ENCODE peak calls at places on chromosomes 7 and 10, in five cellular contexts. One of them, this sample, is unnamed.

GRCh38 chr7:3558410-3558809 is 257.4 kb downstream of the SDK1 start:
- DNase-seq in posterior cingulate gyrus: no peak
- DNase-seq in GM04504: no peak
- DNase-seq in left cardiac atrium: no peak
- DNase-seq in T-helper 9 cell: no peak
- DNase-seq in this sample: no peak

GRCh38 chr10:87826653-87827052 is 8.6 kb upstream of the ATAD1 start:
- DNase-seq in T-helper 9 cell: no peak
- DNase-seq in posterior cingulate gyrus: no peak
- DNase-seq in left cardiac atrium: no peak
- DNase-seq in GM04504: no peak
- DNase-seq in this sample: no peak

GRCh38 chr10:124231188-124232135 is 138.1 kb upstream of the CHST15 start:
- DNase-seq in left cardiac atrium: no peak
- DNase-seq in T-helper 9 cell: peak
- DNase-seq in GM04504: no peak
- DNase-seq in posterior cingulate gyrus: no peak
- DNase-seq in this sample: no peak

GRCh38 chr7:54560726-54561125 is 18.6 kb downstream of the VSTM2A start:
- DNase-seq in left cardiac atrium: no peak
- DNase-seq in T-helper 9 cell: no peak
- DNase-seq in posterior cingulate gyrus: no peak
- DNase-seq in GM04504: no peak
- DNase-seq in this sample: no peak

GRCh38 chr10:70267161-70267933 is 16.5 kb downstream of the NPFFR1 start:
- DNase-seq in T-helper 9 cell: no peak
- DNase-seq in posterior cingulate gyrus: no peak
- DNase-seq in GM04504: peak
- DNase-seq in left cardiac atrium: no peak
- DNase-seq in this sample: no peak

GRCh38 chr10:29862926-29863614 is 196.3 kb downstream of the JCAD start:
- DNase-seq in T-helper 9 cell: no peak
- DNase-seq in posterior cingulate gyrus: no peak
- DNase-seq in GM04504: peak
- DNase-seq in left cardiac atrium: no peak
- DNase-seq in this sample: no peak

GRCh38 chr10:131710142-131710861 is 190.5 kb upstream of the PPP2R2D start:
- DNase-seq in posterior cingulate gyrus: no peak
- DNase-seq in left cardiac atrium: no peak
- DNase-seq in GM04504: no peak
- DNase-seq in T-helper 9 cell: no peak
- DNase-seq in this sample: no peak

GRCh38 chr7:157793973-157794763 is 457.4 kb downstream of the DNAJB6 start:
- DNase-seq in T-helper 9 cell: no peak
- DNase-seq in posterior cingulate gyrus: no peak
- DNase-seq in GM04504: no peak
- DNase-seq in left cardiac atrium: no peak
- DNase-seq in this sample: no peak

GRCh38 chr7:135562720-135563119 is 5.0 kb downstream of the NUP205 start:
- DNase-seq in T-helper 9 cell: no peak
- DNase-seq in left cardiac atrium: no peak
- DNase-seq in GM04504: no peak
- DNase-seq in posterior cingulate gyrus: no peak
- DNase-seq in this sample: no peak

GRCh38 chr7:97971990-97972943 is 17.7 kb downstream of the OCM2 start:
- DNase-seq in GM04504: peak
- DNase-seq in left cardiac atrium: peak
- DNase-seq in T-helper 9 cell: peak
- DNase-seq in posterior cingulate gyrus: peak
- DNase-seq in this sample: peak

GRCh38 chr7:2692543-2692942 is 4.5 kb downstream of the AMZ1 start:
- DNase-seq in T-helper 9 cell: no peak
- DNase-seq in GM04504: no peak
- DNase-seq in posterior cingulate gyrus: no peak
- DNase-seq in left cardiac atrium: no peak
- DNase-seq in this sample: no peak

GRCh38 chr10:76285012-76285411 is 853.6 kb downstream of the LRMDA start:
- DNase-seq in left cardiac atrium: no peak
- DNase-seq in T-helper 9 cell: no peak
- DNase-seq in posterior cingulate gyrus: no peak
- DNase-seq in GM04504: peak
- DNase-seq in this sample: no peak

GRCh38 chr10:50625663-50626062 is 1.9 kb upstream of the SGMS1 start:
- DNase-seq in T-helper 9 cell: no peak
- DNase-seq in GM04504: no peak
- DNase-seq in posterior cingulate gyrus: no peak
- DNase-seq in left cardiac atrium: no peak
- DNase-seq in this sample: no peak

GRCh38 chr7:141053626-141054025 is 20.2 kb upstream of the TMEM178B start:
- DNase-seq in T-helper 9 cell: peak
- DNase-seq in posterior cingulate gyrus: no peak
- DNase-seq in GM04504: no peak
- DNase-seq in left cardiac atrium: no peak
- DNase-seq in this sample: no peak

GRCh38 chr10:110870823-110871235 is 899 bp upstream of the PDCD4 start:
- DNase-seq in posterior cingulate gyrus: no peak
- DNase-seq in left cardiac atrium: peak
- DNase-seq in T-helper 9 cell: no peak
- DNase-seq in GM04504: no peak
- DNase-seq in this sample: no peak

GRCh38 chr7:128833939-128834310 is 3.7 kb downstream of the FLNC start:
- DNase-seq in GM04504: no peak
- DNase-seq in posterior cingulate gyrus: no peak
- DNase-seq in T-helper 9 cell: no peak
- DNase-seq in left cardiac atrium: no peak
- DNase-seq in this sample: no peak

GRCh38 chr7:157021071-157021891 is 10.8 kb upstream of the MNX1 start:
- DNase-seq in T-helper 9 cell: no peak
- DNase-seq in GM04504: no peak
- DNase-seq in left cardiac atrium: no peak
- DNase-seq in posterior cingulate gyrus: no peak
- DNase-seq in this sample: no peak

GRCh38 chr10:6170638-6171037 is 32.1 kb upstream of the PFKFB3 start:
- DNase-seq in left cardiac atrium: no peak
- DNase-seq in T-helper 9 cell: no peak
- DNase-seq in posterior cingulate gyrus: no peak
- DNase-seq in GM04504: no peak
- DNase-seq in this sample: no peak

GRCh38 chr10:10831085-10831484 is 186.6 kb upstream of the CELF2 start:
- DNase-seq in posterior cingulate gyrus: no peak
- DNase-seq in T-helper 9 cell: no peak
- DNase-seq in left cardiac atrium: peak
- DNase-seq in GM04504: peak
- DNase-seq in this sample: no peak

GRCh38 chr10:5416981-5417380 is 4.6 kb downstream of the NET1 start:
- DNase-seq in T-helper 9 cell: no peak
- DNase-seq in left cardiac atrium: no peak
- DNase-seq in posterior cingulate gyrus: no peak
- DNase-seq in GM04504: no peak
- DNase-seq in this sample: peak

GRCh38 chr10:49298666-49298989 is 342 bp upstream of the C10orf71 start:
- DNase-seq in posterior cingulate gyrus: no peak
- DNase-seq in T-helper 9 cell: no peak
- DNase-seq in left cardiac atrium: peak
- DNase-seq in GM04504: no peak
- DNase-seq in this sample: no peak

GRCh38 chr7:11737723-11738122 is 94.3 kb downstream of the THSD7A start:
- DNase-seq in GM04504: no peak
- DNase-seq in posterior cingulate gyrus: no peak
- DNase-seq in left cardiac atrium: no peak
- DNase-seq in T-helper 9 cell: no peak
- DNase-seq in this sample: no peak

GRCh38 chr10:62492012-62492869 is 118.1 kb downstream of the ZNF365 start:
- DNase-seq in posterior cingulate gyrus: no peak
- DNase-seq in T-helper 9 cell: no peak
- DNase-seq in left cardiac atrium: no peak
- DNase-seq in GM04504: peak
- DNase-seq in this sample: peak

GRCh38 chr7:28533731-28534531 is 121.6 kb downstream of the CREB5 start:
- DNase-seq in T-helper 9 cell: no peak
- DNase-seq in GM04504: no peak
- DNase-seq in posterior cingulate gyrus: no peak
- DNase-seq in left cardiac atrium: peak
- DNase-seq in this sample: peak

GRCh38 chr10:27500886-27501285 is 3.2 kb upstream of the RAB18 start:
- DNase-seq in posterior cingulate gyrus: no peak
- DNase-seq in GM04504: no peak
- DNase-seq in left cardiac atrium: no peak
- DNase-seq in T-helper 9 cell: no peak
- DNase-seq in this sample: no peak

GRCh38 chr10:13707156-13707881 is 120.6 kb downstream of the PRPF18 start:
- DNase-seq in GM04504: peak
- DNase-seq in posterior cingulate gyrus: peak
- DNase-seq in T-helper 9 cell: no peak
- DNase-seq in left cardiac atrium: peak
- DNase-seq in this sample: peak

GRCh38 chr10:77604941-77605351 is 32.7 kb downstream of the KCNMA1 start:
- DNase-seq in T-helper 9 cell: no peak
- DNase-seq in GM04504: no peak
- DNase-seq in posterior cingulate gyrus: no peak
- DNase-seq in left cardiac atrium: no peak
- DNase-seq in this sample: no peak

GRCh38 chr7:131637846-131638245 is 81.4 kb upstream of the PODXL start:
- DNase-seq in T-helper 9 cell: no peak
- DNase-seq in GM04504: no peak
- DNase-seq in posterior cingulate gyrus: no peak
- DNase-seq in left cardiac atrium: no peak
- DNase-seq in this sample: no peak

GRCh38 chr7:151083071-151083823 is at the start of gene TMUB1:
- DNase-seq in posterior cingulate gyrus: peak
- DNase-seq in left cardiac atrium: peak
- DNase-seq in GM04504: no peak
- DNase-seq in T-helper 9 cell: peak
- DNase-seq in this sample: peak

GRCh38 chr7:36456548-36456947 is 66.9 kb downstream of the ANLN start:
- DNase-seq in left cardiac atrium: no peak
- DNase-seq in GM04504: no peak
- DNase-seq in T-helper 9 cell: no peak
- DNase-seq in posterior cingulate gyrus: no peak
- DNase-seq in this sample: no peak

GRCh38 chr10:119333146-119333792 is 125.9 kb downstream of the GRK5 start:
- DNase-seq in GM04504: no peak
- DNase-seq in left cardiac atrium: no peak
- DNase-seq in posterior cingulate gyrus: no peak
- DNase-seq in T-helper 9 cell: no peak
- DNase-seq in this sample: no peak

GRCh38 chr7:12458520-12459131 is 55.0 kb upstream of the VWDE start:
- DNase-seq in T-helper 9 cell: no peak
- DNase-seq in posterior cingulate gyrus: no peak
- DNase-seq in left cardiac atrium: no peak
- DNase-seq in GM04504: no peak
- DNase-seq in this sample: no peak

GRCh38 chr7:56009695-56010094 is 41.5 kb downstream of the PSPH start:
- DNase-seq in GM04504: no peak
- DNase-seq in left cardiac atrium: no peak
- DNase-seq in T-helper 9 cell: no peak
- DNase-seq in posterior cingulate gyrus: peak
- DNase-seq in this sample: no peak

GRCh38 chr7:36961097-36961496 is 236.8 kb upstream of the AOAH start:
- DNase-seq in left cardiac atrium: no peak
- DNase-seq in GM04504: no peak
- DNase-seq in T-helper 9 cell: no peak
- DNase-seq in posterior cingulate gyrus: no peak
- DNase-seq in this sample: no peak

GRCh38 chr7:32218741-32219283 is 148.6 kb upstream of the PDE1C start:
- DNase-seq in GM04504: no peak
- DNase-seq in T-helper 9 cell: no peak
- DNase-seq in left cardiac atrium: no peak
- DNase-seq in posterior cingulate gyrus: no peak
- DNase-seq in this sample: no peak

GRCh38 chr7:49322476-49322875 is 398.1 kb downstream of the CDC14C start:
- DNase-seq in left cardiac atrium: no peak
- DNase-seq in GM04504: no peak
- DNase-seq in T-helper 9 cell: no peak
- DNase-seq in posterior cingulate gyrus: no peak
- DNase-seq in this sample: no peak

GRCh38 chr10:132142396-132143161 is 44.2 kb upstream of the DPYSL4 start:
- DNase-seq in GM04504: no peak
- DNase-seq in T-helper 9 cell: peak
- DNase-seq in posterior cingulate gyrus: no peak
- DNase-seq in left cardiac atrium: peak
- DNase-seq in this sample: peak

GRCh38 chr7:158165711-158166110 is 421.9 kb downstream of the PTPRN2 start:
- DNase-seq in GM04504: no peak
- DNase-seq in posterior cingulate gyrus: no peak
- DNase-seq in T-helper 9 cell: no peak
- DNase-seq in left cardiac atrium: no peak
- DNase-seq in this sample: no peak

GRCh38 chr7:91194841-91195240 is 69.4 kb upstream of the FZD1 start:
- DNase-seq in T-helper 9 cell: no peak
- DNase-seq in left cardiac atrium: no peak
- DNase-seq in posterior cingulate gyrus: no peak
- DNase-seq in GM04504: peak
- DNase-seq in this sample: no peak

This sample was measured in cerebellum.